ENCODE peak calls at places on chromosomes 13 and 19, in six cellular contexts. H, K, L, X, Q and M are unnamed samples. For H3K27me3, the result is how much of the 10 kb centered on the place peaks cover.

GRCh38 chr19:35797663-35798062 is 15.0 kb downstream of the PRODH2 start:
- DNase-seq in H (no peak), K (no peak), L (no peak), X (no peak), Q (no peak), M (no peak)

GRCh38 chr19:38394488-38394887 is 6.0 kb downstream of the SPRED3 start:
- DNase-seq in H (no peak), K (no peak), L (no peak), X (no peak), Q (no peak), M (no peak)

GRCh38 chr19:34645551-34645950 is 31.4 kb downstream of the SCGB2B2 start:
- DNase-seq in H (no peak), K (no peak), L (no peak), X (no peak), Q (no peak), M (no peak)

GRCh38 chr19:6431891-6432290 is 1.7 kb downstream of the SLC25A41 start:
- DNase-seq in H (no peak), K (no peak), L (no peak), X (no peak), Q (no peak), M (no peak)

GRCh38 chr13:24389506-24389905 is 80.1 kb downstream of the C1QTNF9 start:
- DNase-seq in H (no peak), K (no peak), L (no peak), X (no peak), Q (no peak), M (no peak)

GRCh38 chr19:47141695-47142094 is 11.1 kb downstream of the SAE1 start:
- DNase-seq in H (no peak), K (no peak), L (no peak), X (no peak), Q (no peak), M (no peak)

GRCh38 chr19:44641866-44642265 is 1.8 kb upstream of the PVR start:
- DNase-seq in H (no peak), K (no peak), L (no peak), X (no peak), Q (no peak), M (no peak)

GRCh38 chr19:10104665-10105221 is 1.4 kb upstream of the PPAN start:
- DNase-seq in H (no peak), K (no peak), L (no peak), X (peak), Q (no peak), M (peak)

GRCh38 chr13:25468330-25469178 is 96.8 kb downstream of the ATP8A2 start:
- DNase-seq in H (no peak), K (no peak), L (no peak), X (no peak), Q (no peak), M (no peak)

GRCh38 chr19:34404109-34404909 is at the start of gene PDCD2L:
- DNase-seq in H (peak), K (peak), L (peak), X (peak), Q (peak), M (peak)

GRCh38 chr19:54100560-54100959 is at the start of gene OSCAR:
- DNase-seq in H (no peak), K (no peak), L (no peak), X (no peak), Q (no peak), M (no peak)

GRCh38 chr19:21587117-21587461 is 81.7 kb downstream of the ZNF429 start:
- DNase-seq in H (no peak), K (no peak), L (no peak), X (no peak), Q (no peak), M (peak)

GRCh38 chr13:113474179-113474578 is 16.3 kb downstream of the DCUN1D2 start:
- DNase-seq in H (no peak), K (no peak), L (no peak), X (no peak), Q (peak), M (no peak)

GRCh38 chr13:23921451-23921888 is 24.2 kb upstream of the C1QTNF9B start:
- DNase-seq in H (no peak), K (peak), L (peak), X (peak), Q (no peak), M (no peak)

GRCh38 chr19:30593975-30594925 is 222.1 kb downstream of the ZNF536 start:
- DNase-seq in H (no peak), K (no peak), L (no peak), X (no peak), Q (no peak), M (no peak)

GRCh38 chr13:49926019-49926418 is 10.1 kb downstream of the SPRYD7 start:
- DNase-seq in H (no peak), K (no peak), L (no peak), X (no peak), Q (no peak), M (no peak)

GRCh38 chr19:17137417-17137816 is 61.8 kb downstream of the MYO9B start:
- DNase-seq in H (no peak), K (no peak), L (no peak), X (peak), Q (peak), M (no peak)

GRCh38 chr19:58218899-58219298 is 9.8 kb upstream of the ZNF544 start:
- DNase-seq in H (no peak), K (no peak), L (no peak), X (no peak), Q (no peak), M (peak)

GRCh38 chr13:44158055-44158655 is 215.5 kb upstream of the SERP2 start:
- DNase-seq in H (no peak), K (no peak), L (no peak), X (no peak), Q (no peak), M (no peak)

GRCh38 chr13:44276061-44276460 is 97.6 kb upstream of the SERP2 start:
- DNase-seq in H (no peak), K (no peak), L (no peak), X (no peak), Q (no peak), M (peak)

GRCh38 chr13:41284512-41285288 is 21.3 kb upstream of the MTRF1 start:
- DNase-seq in H (peak), K (no peak), L (peak), X (no peak), Q (no peak), M (no peak)

GRCh38 chr19:19551862-19552192 is 13.8 kb downstream of the CILP2 start:
- DNase-seq in H (no peak), K (no peak), L (no peak), X (no peak), Q (no peak), M (no peak)

GRCh38 chr19:42246143-42246868 is 3.9 kb upstream of the GSK3A start:
- DNase-seq in H (no peak), K (no peak), L (peak), X (peak), Q (peak), M (no peak)

GRCh38 chr19:4391701-4392543 is 8.4 kb downstream of the SH3GL1 start:
- DNase-seq in H (no peak), K (no peak), L (no peak), X (no peak), Q (peak), M (no peak)

GRCh38 chr13:78060966-78061365 is 142.3 kb upstream of the EDNRB start:
- DNase-seq in H (no peak), K (no peak), L (no peak), X (peak), Q (no peak), M (no peak)

GRCh38 chr13:113401452-113402415 is 37.8 kb upstream of the GRTP1 start:
- DNase-seq in H (no peak), K (no peak), L (no peak), X (no peak), Q (no peak), M (no peak)

GRCh38 chr13:73428137-73428536 is 369.3 kb downstream of the KLF5 start:
- DNase-seq in H (no peak), K (no peak), L (peak), X (no peak), Q (no peak), M (no peak)

GRCh38 chr13:75440100-75440499 is 41.9 kb downstream of the TBC1D4 start:
- DNase-seq in H (no peak), K (no peak), L (no peak), X (peak), Q (no peak), M (no peak)

GRCh38 chr19:56314018-56314583 is 538 bp downstream of the ZSCAN5A start:
- DNase-seq in H (no peak), K (peak), L (no peak), X (no peak), Q (no peak), M (no peak)

GRCh38 chr13:94712812-94713555 is 639 bp upstream of the SOX21 start:
- DNase-seq in H (no peak), K (peak), L (no peak), X (no peak), Q (no peak), M (no peak)

GRCh38 chr19:7254590-7254989 is 39.6 kb downstream of the INSR start:
- DNase-seq in H (no peak), K (no peak), L (no peak), X (no peak), Q (no peak), M (no peak)

GRCh38 chr13:63497601-63498000 is 2082.0 kb upstream of the PCDH20 start:
- DNase-seq in H (no peak), K (no peak), L (no peak), X (no peak), Q (no peak), M (no peak)

GRCh38 chr19:5147971-5148793 is 179.3 kb downstream of the KDM4B start:
- DNase-seq in H (no peak), K (no peak), L (no peak), X (no peak), Q (no peak), M (no peak)

GRCh38 chr13:85406269-85406975 is 392.8 kb downstream of the SLITRK6 start:
- DNase-seq in H (no peak), K (no peak), L (no peak), X (no peak), Q (no peak), M (no peak)

GRCh38 chr13:68099616-68100015 is 869.5 kb upstream of the PCDH9 start:
- DNase-seq in H (peak), K (no peak), L (peak), X (no peak), Q (no peak), M (no peak)

GRCh38 chr13:94968040-94968756 is 255.9 kb upstream of the SOX21 start:
- DNase-seq in H (no peak), K (peak), L (no peak), X (no peak), Q (no peak), M (no peak)

GRCh38 chr19:29521291-29522075 is 4.3 kb upstream of the VSTM2B start:
- DNase-seq in H (no peak), K (no peak), L (no peak), X (no peak), Q (peak), M (no peak)
- H3K27me3 ChIP-seq in H (under half), K (under half), L (under half), X (under half), Q (half or more), M (under half)

DNA sequence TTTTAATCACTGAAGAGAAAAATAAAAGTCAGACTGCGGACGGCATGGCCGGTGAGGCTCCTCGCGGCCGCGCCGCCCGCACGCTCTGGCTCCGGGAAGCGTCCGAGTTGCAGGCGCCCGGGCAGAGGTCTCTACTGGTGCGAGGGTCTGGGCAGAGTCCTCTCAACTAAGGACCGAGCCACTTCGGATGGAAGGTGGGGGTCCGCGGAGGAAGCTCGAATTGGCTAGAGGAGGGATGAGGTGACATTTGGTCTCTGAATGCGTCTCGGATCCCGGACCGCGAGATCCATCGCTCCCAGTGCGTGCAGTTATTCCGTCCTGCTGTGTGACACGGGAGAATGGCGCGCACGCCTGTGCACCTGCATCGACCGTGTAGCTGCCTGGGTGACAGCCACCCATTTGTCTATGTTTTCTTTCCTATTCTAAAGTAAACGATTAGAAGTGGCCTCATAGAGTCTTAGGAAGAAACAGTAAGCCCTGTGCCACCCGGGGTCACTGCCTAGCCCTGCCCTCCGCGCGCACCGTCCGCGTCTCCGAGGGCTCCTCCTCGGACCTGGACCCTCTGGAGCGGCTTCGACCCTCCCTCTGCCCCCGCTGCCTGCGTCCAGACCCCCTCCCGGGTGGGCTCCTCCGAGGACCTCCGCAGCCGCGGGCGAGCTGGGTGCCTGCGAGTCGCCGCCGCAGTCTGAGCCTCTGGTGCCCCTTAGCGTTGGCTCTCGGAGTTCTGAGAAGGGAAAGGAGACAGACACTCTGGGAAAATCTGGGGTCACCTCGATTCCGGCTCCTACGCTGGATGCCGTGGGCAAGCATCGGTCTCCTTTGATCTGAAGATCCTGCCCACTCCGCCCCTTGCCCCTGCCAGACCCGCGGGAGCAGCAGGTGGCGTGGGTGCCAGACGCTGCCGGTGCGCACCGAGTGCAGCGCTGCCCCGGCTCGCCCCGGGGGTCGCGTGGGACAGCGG is 347.4 kb downstream of the LIG4 start:
- DNase-seq in H (no peak), K (peak), L (no peak), X (no peak), Q (no peak), M (no peak)
- H3K27me3 ChIP-seq in H (under half), K (under half), L (under half), X (under half), Q (half or more), M (under half)

GRCh38 chr19:50490991-50491472 is 14.4 kb upstream of the GARIN5A start:
- DNase-seq in H (no peak), K (no peak), L (no peak), X (no peak), Q (peak), M (no peak)
- H3K27me3 ChIP-seq in H (under half), K (under half), L (under half), X (under half), Q (under half), M (under half)

GRCh38 chr13:33446821-33447481 is 161.4 kb upstream of the STARD13 start:
- DNase-seq in H (no peak), K (no peak), L (no peak), X (no peak), Q (no peak), M (no peak)
- H3K27me3 ChIP-seq in H (under half), K (under half), L (under half), X (under half), Q (under half), M (under half)

GRCh38 chr19:50311723-50312635 is 17.2 kb downstream of the KCNC3 start:
- DNase-seq in H (no peak), K (no peak), L (no peak), X (no peak), Q (no peak), M (no peak)

GRCh38 chr19:50309396-50310125 is 19.6 kb downstream of the KCNC3 start:
- DNase-seq in H (no peak), K (no peak), L (no peak), X (no peak), Q (no peak), M (no peak)

GRCh38 chr19:50310759-50311465 is 18.3 kb downstream of the KCNC3 start:
- DNase-seq in H (no peak), K (no peak), L (no peak), X (no peak), Q (no peak), M (no peak)

GRCh38 chr19:50312967-50313811 is 16.0 kb downstream of the KCNC3 start:
- DNase-seq in H (no peak), K (no peak), L (no peak), X (no peak), Q (no peak), M (no peak)

DNA sequence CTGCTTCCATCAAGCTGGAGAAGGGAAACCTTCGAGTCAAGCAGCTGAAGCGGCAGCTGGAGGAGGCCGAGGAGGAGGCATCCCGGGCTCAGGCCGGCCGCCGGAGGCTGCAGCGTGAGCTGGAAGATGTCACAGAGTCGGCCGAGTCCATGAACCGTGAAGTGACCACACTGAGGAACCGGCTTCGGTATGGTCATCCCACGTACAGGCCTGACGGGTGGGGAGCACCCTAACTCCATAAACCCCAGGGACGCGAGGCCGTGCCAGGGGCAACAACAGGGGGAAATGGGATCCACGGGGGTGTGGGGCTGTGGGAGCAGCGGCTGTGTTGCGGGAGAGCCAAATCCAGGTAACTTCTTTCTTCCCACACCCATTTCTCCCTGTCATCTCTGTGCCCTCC is 20.2 kb downstream of the KCNC3 start:
- DNase-seq in H (no peak), K (no peak), L (no peak), X (no peak), Q (no peak), M (no peak)
- H3K27me3 ChIP-seq in H (under half), K (under half), L (under half), X (under half), Q (under half), M (under half)

GRCh38 chr13:99955747-99956472 is 15.7 kb downstream of the ZIC5 start:
- DNase-seq in H (no peak), K (no peak), L (no peak), X (no peak), Q (no peak), M (no peak)
- H3K27me3 ChIP-seq in H (under half), K (under half), L (half or more), X (half or more), Q (half or more), M (under half)

GRCh38 chr19:831407-832369 is 4.1 kb downstream of the AZU1 start:
- DNase-seq in H (no peak), K (no peak), L (no peak), X (no peak), Q (no peak), M (no peak)

GRCh38 chr19:827314-827709 is 325 bp upstream of the AZU1 start:
- DNase-seq in H (no peak), K (no peak), L (no peak), X (no peak), Q (no peak), M (no peak)

GRCh38 chr19:825897-826640 is 1.6 kb upstream of the AZU1 start:
- DNase-seq in H (no peak), K (no peak), L (no peak), X (no peak), Q (no peak), M (no peak)

GRCh38 chr19:827710-828321 is at the start of gene AZU1:
- DNase-seq in H (no peak), K (no peak), L (no peak), X (no peak), Q (no peak), M (no peak)

GRCh38 chr19:829129-829758 is 1.6 kb downstream of the AZU1 start:
- DNase-seq in H (no peak), K (no peak), L (no peak), X (no peak), Q (no peak), M (no peak)
- H3K27me3 ChIP-seq in H (under half), K (under half), L (under half), X (under half), Q (under half), M (under half)

DNA sequence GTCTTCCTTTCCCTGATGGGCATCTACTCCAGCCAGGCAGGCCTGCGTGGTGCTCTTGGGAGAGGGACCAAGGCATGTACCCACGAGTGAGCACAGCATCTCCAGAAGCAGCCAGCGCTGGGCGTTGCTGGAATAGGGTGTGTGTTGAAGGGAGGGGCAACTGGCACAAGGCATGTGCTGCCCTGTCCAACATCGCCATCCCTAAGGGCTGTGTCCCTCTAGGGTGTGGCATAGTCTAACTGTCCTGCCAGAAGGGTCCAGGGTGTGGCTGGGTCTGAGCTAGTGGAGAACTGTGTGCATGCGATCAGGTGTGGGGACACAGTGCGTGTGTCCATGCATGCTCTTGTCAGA is 2.8 kb downstream of the NOTCH3 start:
- DNase-seq in H (no peak), K (no peak), L (no peak), X (peak), Q (no peak), M (no peak)
- H3K27me3 ChIP-seq in H (under half), K (under half), L (under half), X (under half), Q (under half), M (under half)

DNA sequence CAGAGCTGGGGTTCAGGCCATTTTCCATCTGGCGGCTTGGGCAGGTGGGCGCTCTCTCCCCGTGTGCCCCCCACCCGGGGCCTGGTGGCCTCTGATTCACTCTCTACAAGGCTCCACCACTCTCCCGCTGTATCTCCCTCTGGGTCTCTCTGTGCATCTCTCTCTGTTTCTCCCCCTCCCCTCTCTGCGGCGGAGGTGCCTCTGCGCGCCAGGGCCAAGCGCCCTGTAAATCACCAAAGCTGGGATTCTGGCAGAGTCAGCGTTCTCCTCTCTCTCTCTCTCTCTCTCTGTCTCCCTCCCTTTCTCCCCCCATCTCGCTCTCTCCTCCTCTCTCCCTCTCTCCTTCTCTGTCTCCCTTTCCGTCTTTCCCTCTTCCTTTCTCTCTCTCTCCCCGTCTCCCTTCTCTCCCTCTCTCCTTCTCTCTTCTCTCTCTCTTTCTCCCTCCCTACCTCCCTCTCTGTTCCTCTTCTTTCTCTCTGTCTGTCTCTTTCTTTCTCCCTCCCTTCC is 3.9 kb downstream of the NFIC start:
- DNase-seq in H (no peak), K (no peak), L (no peak), X (no peak), Q (no peak), M (no peak)
- H3K27me3 ChIP-seq in H (under half), K (under half), L (under half), X (under half), Q (under half), M (under half)

DNA sequence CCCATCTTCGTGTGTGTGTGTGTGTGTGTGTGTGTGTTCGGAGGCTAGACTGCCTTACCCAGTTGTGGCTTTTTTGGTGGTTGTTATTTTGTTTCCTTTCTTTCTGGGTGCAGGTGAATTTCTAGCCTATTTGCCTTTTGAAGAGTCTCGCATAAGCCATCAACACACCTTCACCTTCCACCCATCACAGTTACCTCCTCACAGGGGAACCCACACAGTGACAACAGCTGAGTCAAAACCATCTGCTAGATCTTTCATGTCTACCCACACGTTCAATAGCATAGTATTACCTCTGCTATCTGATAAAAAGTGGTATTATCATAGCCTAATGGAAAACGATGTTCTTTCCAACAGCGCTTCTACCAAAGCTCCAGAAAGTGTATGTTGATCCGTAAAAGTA is 303.2 kb upstream of the TMTC4 start:
- DNase-seq in H (no peak), K (no peak), L (no peak), X (no peak), Q (no peak), M (no peak)
- H3K27me3 ChIP-seq in H (under half), K (under half), L (under half), X (under half), Q (under half), M (under half)